ENCODE peak calls at places on chromosomes 2 and 18, in six cellular contexts. One of them, this sample, is unnamed.

GRCh38 chr2:95052301-95052700 is 26.8 kb downstream of the MAL start:
- DNase-seq in mesothelial cell of epicardium: no peak
- DNase-seq in dorsolateral prefrontal cortex: no peak
- DNase-seq in GM12865: no peak
- DNase-seq in HCT116: no peak
- DNase-seq in brain microvascular endothelial cell: no peak
- DNase-seq in this sample: no peak

GRCh38 chr18:2978626-2979025 is 34.3 kb downstream of the LPIN2 start:
- DNase-seq in mesothelial cell of epicardium: no peak
- DNase-seq in dorsolateral prefrontal cortex: no peak
- DNase-seq in GM12865: no peak
- DNase-seq in HCT116: no peak
- DNase-seq in brain microvascular endothelial cell: peak; percentile 88
- DNase-seq in this sample: no peak

GRCh38 chr2:236163483-236164200 is 4.5 kb downstream of the GBX2 start:
- DNase-seq in mesothelial cell of epicardium: no peak
- DNase-seq in dorsolateral prefrontal cortex: no peak
- DNase-seq in GM12865: no peak
- DNase-seq in HCT116: no peak
- DNase-seq in brain microvascular endothelial cell: no peak
- DNase-seq in this sample: no peak

GRCh38 chr2:237304763-237305514 is 109.0 kb downstream of the COL6A3 start:
- DNase-seq in mesothelial cell of epicardium: no peak
- DNase-seq in dorsolateral prefrontal cortex: no peak
- DNase-seq in GM12865: no peak
- DNase-seq in HCT116: peak; percentile 49
- DNase-seq in brain microvascular endothelial cell: peak; percentile 49
- DNase-seq in this sample: no peak

GRCh38 chr2:564471-565181 is 112.6 kb downstream of the TMEM18 start:
- DNase-seq in mesothelial cell of epicardium: no peak
- DNase-seq in dorsolateral prefrontal cortex: no peak
- DNase-seq in GM12865: no peak
- DNase-seq in HCT116: no peak
- DNase-seq in brain microvascular endothelial cell: no peak
- DNase-seq in this sample: no peak

GRCh38 chr2:222424281-222424728 is at the start of gene SGPP2:
- DNase-seq in mesothelial cell of epicardium: no peak
- DNase-seq in dorsolateral prefrontal cortex: peak; percentile 47
- DNase-seq in GM12865: peak; percentile 38
- DNase-seq in HCT116: no peak
- DNase-seq in brain microvascular endothelial cell: no peak
- DNase-seq in this sample: no peak

GRCh38 chr2:233164967-233165366 is 86.5 kb upstream of the ATG16L1 start:
- DNase-seq in mesothelial cell of epicardium: no peak
- DNase-seq in dorsolateral prefrontal cortex: no peak
- DNase-seq in GM12865: no peak
- DNase-seq in HCT116: no peak
- DNase-seq in brain microvascular endothelial cell: no peak
- DNase-seq in this sample: no peak

GRCh38 chr2:226362991-226363390 is 436.6 kb downstream of the IRS1 start:
- DNase-seq in mesothelial cell of epicardium: no peak
- DNase-seq in dorsolateral prefrontal cortex: no peak
- DNase-seq in GM12865: no peak
- DNase-seq in HCT116: no peak
- DNase-seq in brain microvascular endothelial cell: peak; percentile 12
- DNase-seq in this sample: no peak

GRCh38 chr2:105102963-105103421 is 65.1 kb downstream of the MRPS9 start:
- DNase-seq in mesothelial cell of epicardium: peak; percentile 46
- DNase-seq in dorsolateral prefrontal cortex: no peak
- DNase-seq in GM12865: no peak
- DNase-seq in HCT116: peak; percentile 64
- DNase-seq in brain microvascular endothelial cell: peak; percentile 63
- DNase-seq in this sample: no peak

GRCh38 chr2:26477126-26477910 is 606 bp downstream of the OTOF start:
- DNase-seq in mesothelial cell of epicardium: no peak
- DNase-seq in dorsolateral prefrontal cortex: no peak
- DNase-seq in GM12865: no peak
- DNase-seq in HCT116: no peak
- DNase-seq in brain microvascular endothelial cell: no peak
- DNase-seq in this sample: no peak

GRCh38 chr2:16203069-16203468 is 262.7 kb downstream of the MYCN start:
- DNase-seq in mesothelial cell of epicardium: no peak
- DNase-seq in dorsolateral prefrontal cortex: no peak
- DNase-seq in GM12865: no peak
- DNase-seq in HCT116: no peak
- DNase-seq in brain microvascular endothelial cell: no peak
- DNase-seq in this sample: no peak

GRCh38 chr2:55880416-55881143 is 43.0 kb downstream of the EFEMP1 start:
- DNase-seq in mesothelial cell of epicardium: no peak
- DNase-seq in dorsolateral prefrontal cortex: no peak
- DNase-seq in GM12865: peak; percentile 40
- DNase-seq in HCT116: no peak
- DNase-seq in brain microvascular endothelial cell: no peak
- DNase-seq in this sample: no peak

GRCh38 chr2:10286216-10287037 is 16.3 kb upstream of the HPCAL1 start:
- DNase-seq in mesothelial cell of epicardium: no peak
- DNase-seq in dorsolateral prefrontal cortex: peak; percentile 61
- DNase-seq in GM12865: no peak
- DNase-seq in HCT116: no peak
- DNase-seq in brain microvascular endothelial cell: no peak
- DNase-seq in this sample: no peak

GRCh38 chr2:132384491-132385186 is 32.0 kb upstream of the GPR39 start:
- DNase-seq in mesothelial cell of epicardium: no peak
- DNase-seq in dorsolateral prefrontal cortex: no peak
- DNase-seq in GM12865: no peak
- DNase-seq in HCT116: no peak
- DNase-seq in brain microvascular endothelial cell: no peak
- DNase-seq in this sample: peak; percentile 53

GRCh38 chr18:75612491-75612890 is 185.0 kb upstream of the SMIM21 start:
- DNase-seq in mesothelial cell of epicardium: no peak
- DNase-seq in dorsolateral prefrontal cortex: no peak
- DNase-seq in GM12865: no peak
- DNase-seq in HCT116: no peak
- DNase-seq in brain microvascular endothelial cell: no peak
- DNase-seq in this sample: no peak

DNA sequence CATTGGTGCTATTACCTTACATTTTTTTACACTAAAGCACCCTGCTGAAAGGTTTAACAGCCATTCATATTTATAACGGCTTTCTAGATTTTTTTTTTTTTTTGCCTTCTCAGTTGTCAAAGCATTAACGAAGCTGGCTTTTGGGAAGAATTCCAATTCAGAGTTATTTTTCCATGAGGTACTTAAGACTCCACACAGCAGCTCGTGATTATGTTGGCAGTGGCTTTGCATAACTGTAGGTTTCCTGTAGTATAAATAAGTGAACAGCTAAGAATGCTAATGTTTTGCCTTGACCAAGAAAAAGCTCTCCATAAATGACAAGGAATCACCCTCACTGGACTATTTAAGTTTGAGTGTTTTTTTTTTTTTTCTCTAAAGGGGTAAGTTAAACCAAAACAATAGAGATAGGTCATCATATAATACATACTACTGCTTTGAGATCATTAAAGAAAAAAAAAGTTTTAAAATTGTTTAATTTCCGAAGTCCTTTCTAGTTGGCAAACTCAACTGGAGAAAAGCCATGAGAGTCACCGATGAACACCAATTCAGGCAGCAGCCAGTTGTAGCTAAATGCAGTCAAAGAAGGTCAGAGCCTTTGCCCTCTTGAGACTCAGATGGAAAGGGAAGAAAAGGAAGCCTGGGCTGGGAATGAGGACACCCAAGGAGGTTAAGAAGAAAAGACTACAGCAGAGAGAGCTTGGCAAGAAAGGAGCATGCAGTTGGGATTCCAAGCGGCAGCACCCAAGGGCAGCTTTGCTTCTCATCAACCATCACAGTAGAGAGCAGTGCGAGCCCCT is 187.4 kb upstream of the NCKAP5 start:
- DNase-seq in mesothelial cell of epicardium: no peak
- DNase-seq in dorsolateral prefrontal cortex: no peak
- DNase-seq in GM12865: no peak
- DNase-seq in HCT116: no peak
- DNase-seq in brain microvascular endothelial cell: peak; percentile 84
- DNase-seq in this sample: no peak
- TF ChIP-seq CTCF in mesothelial cell of epicardium: no peak
- TF ChIP-seq CTCF in dorsolateral prefrontal cortex: no peak
- TF ChIP-seq CTCF in GM12865: no peak
- TF ChIP-seq CTCF in HCT116: no peak
- TF ChIP-seq CTCF in brain microvascular endothelial cell: no peak
- TF ChIP-seq CTCF in this sample: no peak

GRCh38 chr18:78999939-79000338 is 20.3 kb downstream of the SALL3 start:
- DNase-seq in mesothelial cell of epicardium: no peak
- DNase-seq in dorsolateral prefrontal cortex: no peak
- DNase-seq in GM12865: no peak
- DNase-seq in HCT116: peak; percentile 29
- DNase-seq in brain microvascular endothelial cell: no peak
- DNase-seq in this sample: no peak
- TF ChIP-seq CTCF in mesothelial cell of epicardium: no peak
- TF ChIP-seq CTCF in dorsolateral prefrontal cortex: no peak
- TF ChIP-seq CTCF in GM12865: no peak
- TF ChIP-seq CTCF in HCT116: no peak
- TF ChIP-seq CTCF in brain microvascular endothelial cell: no peak
- TF ChIP-seq CTCF in this sample: no peak

GRCh38 chr18:63017977-63018376 is 301.6 kb downstream of the BCL2 start:
- DNase-seq in mesothelial cell of epicardium: no peak
- DNase-seq in dorsolateral prefrontal cortex: no peak
- DNase-seq in GM12865: no peak
- DNase-seq in HCT116: no peak
- DNase-seq in brain microvascular endothelial cell: no peak
- DNase-seq in this sample: no peak
- TF ChIP-seq CTCF in mesothelial cell of epicardium: no peak
- TF ChIP-seq CTCF in dorsolateral prefrontal cortex: no peak
- TF ChIP-seq CTCF in GM12865: no peak
- TF ChIP-seq CTCF in HCT116: no peak
- TF ChIP-seq CTCF in brain microvascular endothelial cell: no peak
- TF ChIP-seq CTCF in this sample: no peak

GRCh38 chr2:149595069-149595963 is 7.7 kb upstream of the MMADHC start:
- DNase-seq in mesothelial cell of epicardium: no peak
- DNase-seq in dorsolateral prefrontal cortex: no peak
- DNase-seq in GM12865: no peak
- DNase-seq in HCT116: no peak
- DNase-seq in brain microvascular endothelial cell: no peak
- DNase-seq in this sample: no peak
- TF ChIP-seq CTCF in mesothelial cell of epicardium: peak; percentile 36
- TF ChIP-seq CTCF in dorsolateral prefrontal cortex: no peak
- TF ChIP-seq CTCF in GM12865: peak; percentile 6
- TF ChIP-seq CTCF in HCT116: peak; percentile 24
- TF ChIP-seq CTCF in brain microvascular endothelial cell: peak; percentile 34
- TF ChIP-seq CTCF in this sample: no peak

GRCh38 chr2:231902598-231902997 is 23.6 kb downstream of the NPPC start:
- DNase-seq in mesothelial cell of epicardium: no peak
- DNase-seq in dorsolateral prefrontal cortex: no peak
- DNase-seq in GM12865: no peak
- DNase-seq in HCT116: no peak
- DNase-seq in brain microvascular endothelial cell: no peak
- DNase-seq in this sample: no peak

GRCh38 chr2:231900486-231900942 is 25.7 kb downstream of the NPPC start:
- DNase-seq in mesothelial cell of epicardium: peak; percentile 79
- DNase-seq in dorsolateral prefrontal cortex: no peak
- DNase-seq in GM12865: peak; percentile 79
- DNase-seq in HCT116: peak; percentile 83
- DNase-seq in brain microvascular endothelial cell: peak; percentile 61
- DNase-seq in this sample: peak; percentile 72

GRCh38 chr2:231905026-231905425 is 21.2 kb downstream of the NPPC start:
- DNase-seq in mesothelial cell of epicardium: no peak
- DNase-seq in dorsolateral prefrontal cortex: no peak
- DNase-seq in GM12865: no peak
- DNase-seq in HCT116: no peak
- DNase-seq in brain microvascular endothelial cell: no peak
- DNase-seq in this sample: no peak

GRCh38 chr2:231904161-231904611 is 22.0 kb downstream of the NPPC start:
- DNase-seq in mesothelial cell of epicardium: no peak
- DNase-seq in dorsolateral prefrontal cortex: no peak
- DNase-seq in GM12865: no peak
- DNase-seq in HCT116: no peak
- DNase-seq in brain microvascular endothelial cell: no peak
- DNase-seq in this sample: no peak

DNA sequence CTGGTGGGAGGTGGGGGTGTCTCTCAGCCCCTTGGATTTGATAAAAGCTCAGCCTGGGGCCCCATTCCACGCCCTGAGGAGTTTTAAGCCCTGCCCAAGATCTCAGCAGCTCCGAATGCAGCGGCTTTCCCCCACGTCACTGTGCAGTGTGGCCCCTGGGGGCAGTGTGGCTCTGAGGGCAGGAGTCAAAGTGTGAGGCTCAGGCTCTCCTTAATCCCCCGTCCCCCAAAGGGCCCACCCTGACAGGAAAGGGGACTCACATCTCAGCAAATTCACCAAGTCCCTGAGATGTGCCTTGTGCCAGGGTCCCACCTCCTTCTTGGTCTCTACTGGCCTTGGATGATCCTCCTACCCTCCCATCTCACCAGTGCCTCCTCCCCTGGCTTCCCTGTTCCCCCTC is 25.2 kb downstream of the NPPC start:
- DNase-seq in mesothelial cell of epicardium: no peak
- DNase-seq in dorsolateral prefrontal cortex: no peak
- DNase-seq in GM12865: no peak
- DNase-seq in HCT116: no peak
- DNase-seq in brain microvascular endothelial cell: no peak
- DNase-seq in this sample: no peak
- TF ChIP-seq CTCF in mesothelial cell of epicardium: no peak
- TF ChIP-seq CTCF in dorsolateral prefrontal cortex: no peak
- TF ChIP-seq CTCF in GM12865: no peak
- TF ChIP-seq CTCF in HCT116: no peak
- TF ChIP-seq CTCF in brain microvascular endothelial cell: no peak
- TF ChIP-seq CTCF in this sample: no peak

DNA sequence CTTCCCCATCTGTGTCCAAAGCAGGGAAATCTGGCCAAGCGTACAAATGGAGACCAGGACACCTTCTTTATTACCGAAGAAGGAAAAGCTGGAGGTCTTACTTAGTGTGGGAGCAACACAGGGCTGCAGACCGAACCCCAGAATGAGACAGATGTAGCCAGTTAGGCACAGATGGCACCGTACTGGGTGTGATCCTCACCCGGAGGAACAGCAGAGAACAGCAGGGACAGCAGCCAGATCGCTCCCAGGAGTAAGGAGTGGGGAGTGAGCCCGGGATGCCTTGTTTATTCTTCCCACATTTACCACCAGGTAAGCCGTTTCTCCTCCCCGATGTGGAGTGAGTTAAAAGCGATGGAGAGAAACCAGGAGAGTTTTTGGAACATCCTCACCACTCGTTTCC is 150.7 kb upstream of the SPRED2 start:
- DNase-seq in mesothelial cell of epicardium: no peak
- DNase-seq in dorsolateral prefrontal cortex: peak; percentile 50
- DNase-seq in GM12865: no peak
- DNase-seq in HCT116: no peak
- DNase-seq in brain microvascular endothelial cell: no peak
- DNase-seq in this sample: no peak
- TF ChIP-seq CTCF in mesothelial cell of epicardium: no peak
- TF ChIP-seq CTCF in dorsolateral prefrontal cortex: no peak
- TF ChIP-seq CTCF in GM12865: no peak
- TF ChIP-seq CTCF in HCT116: no peak
- TF ChIP-seq CTCF in brain microvascular endothelial cell: no peak
- TF ChIP-seq CTCF in this sample: no peak